ENCODE peak calls at places on chromosomes 4 and X, in ten cellular contexts. A, B, K, S, L, R, X, M, D and Z are unnamed samples.

GRCh38 chr4:38162240-38162784 is 202.1 kb downstream of the PTTG2 start:
- DNase-seq in A (peak), B (peak), K (peak), S (no peak), L (no peak), R (peak), X (no peak), M (no peak), D (no peak), Z (peak)

GRCh38 chrX:23980063-23980462 is 46.9 kb downstream of the KLHL15 start:
- DNase-seq in A (no peak), B (no peak), K (no peak), S (no peak), L (no peak), R (no peak), X (no peak), M (no peak), D (no peak), Z (no peak)

GRCh38 chrX:154735695-154736393 is 15.0 kb downstream of the GAB3 start:
- DNase-seq in A (no peak), B (no peak), K (no peak), S (no peak), L (no peak), R (no peak), X (no peak), M (no peak), D (no peak), Z (peak)

GRCh38 chr4:188037003-188037713 is 41.6 kb downstream of the ZFP42 start:
- DNase-seq in A (no peak), B (no peak), K (no peak), S (no peak), L (no peak), R (no peak), X (no peak), M (no peak), D (no peak), Z (peak)

GRCh38 chrX:15366507-15367352 is 17.5 kb downstream of the VEGFD start:
- DNase-seq in A (no peak), B (no peak), K (no peak), S (no peak), L (no peak), R (no peak), X (no peak), M (no peak), D (no peak), Z (no peak)

GRCh38 chrX:45063319-45064095 is 137.2 kb downstream of the DIPK2B start:
- DNase-seq in A (peak), B (no peak), K (no peak), S (no peak), L (no peak), R (no peak), X (no peak), M (no peak), D (no peak), Z (peak)

GRCh38 chr4:99061048-99061447 is 27.5 kb downstream of the ADH5 start:
- DNase-seq in A (no peak), B (no peak), K (no peak), S (no peak), L (no peak), R (no peak), X (no peak), M (no peak), D (no peak), Z (no peak)

GRCh38 chr4:139666735-139667266 is 1.2 kb downstream of the MGST2 start:
- DNase-seq in A (no peak), B (peak), K (peak), S (no peak), L (peak), R (peak), X (no peak), M (no peak), D (no peak), Z (peak)

GRCh38 chrX:48893556-48894348 is 3.8 kb downstream of the TIMM17B start:
- DNase-seq in A (no peak), B (no peak), K (no peak), S (no peak), L (no peak), R (no peak), X (no peak), M (no peak), D (no peak), Z (no peak)

GRCh38 chrX:43805579-43805978 is 76.7 kb downstream of the MAOB start:
- DNase-seq in A (no peak), B (no peak), K (no peak), S (no peak), L (no peak), R (no peak), X (no peak), M (no peak), D (no peak), Z (no peak)

GRCh38 chrX:48683411-48683982 is at the start of gene WAS:
- DNase-seq in A (no peak), B (no peak), K (no peak), S (no peak), L (no peak), R (no peak), X (no peak), M (peak), D (peak), Z (no peak)

GRCh38 chr4:110087116-110087708 is 111.2 kb downstream of the ELOVL6 start:
- DNase-seq in A (peak), B (no peak), K (peak), S (no peak), L (peak), R (peak), X (peak), M (no peak), D (no peak), Z (peak)

GRCh38 chr4:116942315-116942714 is 143.1 kb downstream of the TRAM1L1 start:
- DNase-seq in A (no peak), B (no peak), K (no peak), S (no peak), L (no peak), R (no peak), X (no peak), M (no peak), D (no peak), Z (no peak)

GRCh38 chrX:4268676-4269075 is 555.2 kb upstream of the PRKX start:
- DNase-seq in A (no peak), B (no peak), K (no peak), S (no peak), L (no peak), R (no peak), X (no peak), M (no peak), D (no peak), Z (no peak)